ENCODE peak calls at places on chromosomes 13 and 19, in seven cellular contexts. I is kidney; F is astrocyte; Q is cardiac muscle cell; D is colonic mucosa; W is CD8-positive, alpha-beta T cell; X is lung. P is an unnamed sample. For H3K36me3, the result is how much of the 10 kb centered on the place peaks cover.

GRCh38 chr19:41755328-41755913 is at the start of gene CEACAM6:
- DNase-seq in I (no peak), F (no peak), Q (no peak), D (peak), W (no peak), X (peak), P (no peak)

GRCh38 chr13:24159921-24160324 is 597 bp upstream of the SPATA13 start:
- DNase-seq in I (peak), F (no peak), Q (no peak), D (no peak), W (no peak), X (no peak), P (no peak)

GRCh38 chr13:113839536-113840204 is 24.2 kb downstream of the GAS6 start:
- DNase-seq in I (peak), F (no peak), Q (no peak), D (peak), W (no peak), X (no peak), P (no peak)

GRCh38 chr13:111922086-111922485 is 144.9 kb upstream of the SOX1 start:
- DNase-seq in I (no peak), F (no peak), Q (no peak), D (no peak), W (no peak), X (no peak), P (no peak)

GRCh38 chr13:111213964-111214726 is 99.0 kb downstream of the ARHGEF7 start:
- DNase-seq in I (peak), F (no peak), Q (peak), D (no peak), W (no peak), X (peak), P (no peak)

GRCh38 chr13:108877300-108877699 is 247.9 kb downstream of the MYO16 start:
- DNase-seq in I (no peak), F (peak), Q (peak), D (no peak), W (no peak), X (no peak), P (no peak)

GRCh38 chr13:51154029-51154555 is 43.0 kb upstream of the C13orf42 start:
- DNase-seq in I (no peak), F (peak), Q (no peak), D (no peak), W (no peak), X (no peak), P (no peak)

GRCh38 chr19:43934055-43934984 is 762 bp downstream of the ZNF45 start:
- DNase-seq in I (no peak), F (peak), Q (peak), D (no peak), W (no peak), X (no peak), P (no peak)

GRCh38 chr13:99523838-99524237 is 22.6 kb downstream of the TM9SF2 start:
- DNase-seq in I (no peak), F (no peak), Q (no peak), D (no peak), W (no peak), X (no peak), P (no peak)

GRCh38 chr19:30851646-30852045 is 479.5 kb downstream of the ZNF536 start:
- DNase-seq in I (no peak), F (no peak), Q (no peak), D (no peak), W (no peak), X (no peak), P (no peak)

GRCh38 chr13:37490176-37490575 is 108.4 kb downstream of the POSTN start:
- DNase-seq in I (no peak), F (peak), Q (no peak), D (no peak), W (no peak), X (no peak), P (no peak)

GRCh38 chr13:113058129-113058987 is 47.2 kb upstream of the F7 start:
- DNase-seq in I (peak), F (no peak), Q (no peak), D (no peak), W (no peak), X (no peak), P (no peak)

GRCh38 chr13:49530452-49530851 is 34.7 kb downstream of the PHF11 start:
- DNase-seq in I (no peak), F (no peak), Q (no peak), D (no peak), W (no peak), X (no peak), P (no peak)

GRCh38 chr19:52190679-52191293 is 934 bp downstream of the PPP2R1A start:
- DNase-seq in I (peak), F (peak), Q (no peak), D (peak), W (no peak), X (peak), P (no peak)

GRCh38 chr13:112755331-112755730 is 65.5 kb downstream of the ATP11A start:
- DNase-seq in I (no peak), F (no peak), Q (no peak), D (no peak), W (no peak), X (no peak), P (no peak)

GRCh38 chr13:26342898-26343297 is 89.0 kb downstream of the CDK8 start:
- DNase-seq in I (no peak), F (no peak), Q (no peak), D (no peak), W (no peak), X (no peak), P (no peak)

GRCh38 chr13:60583911-60584753 is 187.1 kb downstream of the TDRD3 start:
- DNase-seq in I (no peak), F (peak), Q (no peak), D (no peak), W (no peak), X (no peak), P (no peak)

GRCh38 chr13:36778083-36778671 is 40.8 kb upstream of the RFXAP start:
- DNase-seq in I (no peak), F (peak), Q (no peak), D (no peak), W (no peak), X (no peak), P (peak)

GRCh38 chr13:31538067-31539042 is 201.0 kb upstream of the RXFP2 start:
- DNase-seq in I (no peak), F (peak), Q (peak), D (peak), W (no peak), X (no peak), P (no peak)

GRCh38 chr13:44759222-44759721 is 183.1 kb upstream of the TSC22D1 start:
- DNase-seq in I (no peak), F (peak), Q (no peak), D (peak), W (no peak), X (no peak), P (no peak)

GRCh38 chr13:55999709-56000108 is 1141.0 kb upstream of the PRR20A start:
- DNase-seq in I (no peak), F (no peak), Q (peak), D (no peak), W (no peak), X (no peak), P (no peak)

GRCh38 chr13:43878897-43879322 is 630 bp downstream of the CCDC122 start:
- DNase-seq in I (peak), F (peak), Q (peak), D (peak), W (peak), X (peak), P (peak)

GRCh38 chr19:812049-812816 is 9.5 kb downstream of the PLPPR3 start:
- DNase-seq in I (peak), F (no peak), Q (no peak), D (no peak), W (no peak), X (no peak), P (no peak)

GRCh38 chr13:45838171-45838745 is 13.3 kb downstream of the SIAH3 start:
- DNase-seq in I (no peak), F (no peak), Q (peak), D (no peak), W (no peak), X (no peak), P (no peak)

GRCh38 chr19:40530091-40530901 is 46.4 kb upstream of the SHKBP1 start:
- DNase-seq in I (peak), F (no peak), Q (peak), D (peak), W (peak), X (no peak), P (no peak)
- TF ChIP-seq CTCF in I (peak), F (no peak), Q (peak), D (no peak), W (no peak), X (no peak), P (peak)

DNA sequence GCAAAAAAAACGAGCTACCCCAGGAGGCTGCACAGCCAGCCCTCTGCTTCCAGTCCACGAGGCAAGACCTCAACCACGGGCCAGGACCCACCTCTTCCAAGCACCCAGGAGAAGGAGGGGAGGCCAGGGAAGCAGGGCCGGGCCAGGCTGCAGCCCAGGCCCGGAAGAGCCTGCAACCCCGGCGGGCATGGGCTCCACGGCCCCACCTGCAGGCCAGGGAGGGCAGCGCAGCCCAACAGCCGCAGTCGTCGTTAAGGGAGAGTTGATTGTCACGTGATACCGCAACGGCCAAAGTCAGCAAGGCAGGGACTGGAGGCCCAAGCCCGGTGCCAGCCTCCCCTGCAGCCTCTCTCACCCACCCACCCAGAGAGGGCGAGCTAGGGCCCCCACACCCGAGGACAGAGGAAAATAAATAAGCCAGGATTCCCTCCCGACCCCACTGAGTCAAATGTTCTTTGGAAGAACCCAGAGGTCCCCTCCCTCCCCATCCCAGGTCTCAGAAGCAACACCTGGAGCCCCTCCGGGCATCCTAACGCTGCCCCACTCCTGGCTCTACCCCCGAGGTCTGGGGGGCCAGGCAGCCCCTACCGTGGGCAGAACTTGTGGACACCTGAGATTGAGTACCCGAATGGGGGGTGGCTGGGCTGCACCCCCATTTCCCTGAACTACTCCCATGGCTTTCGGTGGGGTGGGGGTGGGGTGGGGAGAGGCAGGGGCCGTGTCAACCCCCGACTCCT is 5.2 kb upstream of the REXO1 start:
- DNase-seq in I (peak), F (no peak), Q (peak), D (peak), W (peak), X (peak), P (no peak)
- H3K4me3 ChIP-seq in I (no peak), F (no peak), Q (no peak), D (no peak), W (no peak), X (no peak), P (no peak)

GRCh38 chr19:32361574-32362317 is 16.3 kb downstream of the ZNF507 start:
- DNase-seq in I (no peak), F (no peak), Q (no peak), D (no peak), W (no peak), X (no peak), P (no peak)

GRCh38 chr19:32359581-32359980 is 14.2 kb downstream of the ZNF507 start:
- DNase-seq in I (no peak), F (no peak), Q (no peak), D (no peak), W (no peak), X (no peak), P (no peak)

GRCh38 chr19:32355309-32355708 is 9.9 kb downstream of the ZNF507 start:
- DNase-seq in I (no peak), F (no peak), Q (no peak), D (no peak), W (no peak), X (no peak), P (no peak)

GRCh38 chr19:32357720-32358119 is 12.3 kb downstream of the ZNF507 start:
- DNase-seq in I (no peak), F (no peak), Q (no peak), D (no peak), W (no peak), X (no peak), P (no peak)

DNA sequence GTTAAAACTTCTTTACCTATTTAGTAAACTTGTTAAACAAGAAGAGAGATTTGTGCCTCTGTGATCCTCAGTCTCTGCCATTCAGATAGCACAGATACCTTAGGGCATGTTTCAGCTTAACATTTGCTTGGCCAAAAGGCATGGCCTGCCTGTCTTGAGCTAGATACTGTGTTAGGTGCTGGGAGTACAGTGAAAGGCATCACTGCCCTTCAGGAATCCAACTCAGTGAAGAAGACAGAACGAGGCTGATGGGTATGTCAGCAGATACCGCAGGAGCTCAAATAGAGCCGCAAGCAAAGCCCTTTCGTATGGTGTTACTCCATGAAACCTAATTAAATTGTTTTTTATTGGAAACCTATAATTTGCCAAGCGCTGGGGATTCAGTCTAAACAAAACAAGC is 12.9 kb downstream of the ZNF507 start:
- DNase-seq in I (no peak), F (no peak), Q (no peak), D (no peak), W (no peak), X (no peak), P (no peak)
- H3K36me3 ChIP-seq in I (under half), F (half or more), Q (half or more), D (under half), W (half or more), X (under half), P (under half)

GRCh38 chr19:56398809-56399208 is 5.3 kb upstream of the ZNF583 start:
- DNase-seq in I (no peak), F (no peak), Q (no peak), D (no peak), W (no peak), X (no peak), P (no peak)

DNA sequence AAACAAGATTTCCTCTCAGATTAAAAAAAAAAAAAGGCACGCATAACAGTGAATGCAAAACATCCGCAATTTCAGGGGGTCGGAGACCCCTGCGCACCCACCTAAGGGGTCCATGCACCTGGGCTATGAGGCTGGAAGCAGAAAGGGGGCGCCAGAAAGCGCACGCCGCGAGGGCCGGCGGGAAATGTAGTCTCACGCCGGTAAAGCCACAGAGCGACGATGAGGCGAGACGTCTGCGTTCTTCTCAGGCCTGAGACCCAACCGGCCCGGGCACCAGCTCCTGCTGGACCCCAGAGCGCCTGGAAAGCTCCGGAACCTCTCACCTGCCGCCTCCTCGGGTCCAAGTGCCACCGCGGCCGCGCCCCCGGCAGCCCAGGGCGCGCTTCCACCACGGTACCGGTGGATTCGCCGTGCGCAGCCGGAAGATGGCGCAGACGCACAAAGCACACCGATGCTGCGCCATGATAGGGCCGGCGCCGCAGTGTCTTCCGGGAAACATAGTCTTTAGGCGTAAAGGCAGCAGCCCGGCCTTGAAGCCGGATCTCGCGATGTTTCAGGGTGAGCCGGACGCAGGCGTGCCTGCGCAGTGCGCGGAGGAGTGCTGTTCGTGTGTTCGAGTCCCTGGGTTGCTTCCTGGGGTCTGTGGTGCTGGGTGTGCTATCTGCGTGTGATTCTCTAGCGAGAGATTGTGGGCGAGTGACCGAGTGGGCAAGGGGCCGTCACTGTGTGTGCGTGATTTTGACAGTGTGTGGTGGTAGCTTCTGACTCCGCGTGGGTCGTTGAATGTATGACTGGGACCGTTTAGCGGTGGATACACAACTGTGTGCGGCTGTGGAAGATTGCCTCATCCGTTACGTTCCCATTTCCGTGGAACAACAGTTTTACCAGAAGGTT is at the start of gene ZNF582:
- DNase-seq in I (peak), F (peak), Q (peak), D (peak), W (peak), X (peak), P (peak)
- TF ChIP-seq CTCF in I (peak), F (peak), Q (peak), D (peak), W (peak), X (peak), P (peak)

GRCh38 chr13:76887070-76887563 is 912 bp upstream of the KCTD12 start:
- DNase-seq in I (no peak), F (peak), Q (peak), D (peak), W (no peak), X (no peak), P (no peak)
- H3K4me3 ChIP-seq in I (peak), F (peak), Q (peak), D (peak), W (peak), X (no peak), P (peak)

DNA sequence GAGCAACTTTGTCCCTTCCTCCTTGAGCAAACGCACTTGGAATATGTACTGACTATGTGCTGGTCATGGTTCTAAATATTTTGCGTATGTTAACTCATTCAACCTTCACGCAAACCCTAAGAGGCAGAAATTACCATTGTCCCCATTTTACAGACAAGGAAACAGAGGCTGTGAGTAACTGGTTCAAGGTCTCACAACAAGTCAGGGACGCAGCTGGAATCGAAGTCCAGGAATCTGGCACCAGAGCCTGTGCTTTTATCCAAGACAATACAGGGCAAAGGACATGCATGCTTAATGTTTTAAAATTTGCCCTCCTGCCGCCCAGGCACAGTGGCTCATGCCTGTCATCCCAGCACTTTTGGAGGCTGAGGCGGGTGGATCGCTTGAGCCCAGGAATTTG is 5.1 kb downstream of the FXYD5 start:
- DNase-seq in I (no peak), F (no peak), Q (no peak), D (no peak), W (no peak), X (no peak), P (no peak)
- H3K36me3 ChIP-seq in I (under half), F (half or more), Q (under half), D (under half), W (half or more), X (half or more), P (under half)

DNA sequence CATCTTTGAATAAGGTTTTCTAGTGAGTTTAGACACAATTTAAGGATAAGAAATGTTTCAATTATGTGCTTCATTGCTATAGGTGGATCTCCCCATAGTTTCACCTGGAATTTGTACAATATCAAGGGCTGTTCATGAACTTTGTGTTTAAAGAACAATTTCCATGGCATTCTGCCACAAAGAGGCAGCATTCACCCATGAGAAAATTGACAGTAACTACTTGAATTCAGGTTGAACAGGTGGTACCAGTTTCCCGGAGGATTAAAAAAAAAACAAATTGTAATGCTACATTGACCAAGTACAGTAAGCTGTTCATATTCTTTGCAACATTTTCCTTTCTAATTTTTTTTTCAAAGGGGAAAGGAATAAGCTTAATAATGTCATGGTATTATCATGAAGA is 9.1 kb downstream of the SLITRK5 start:
- DNase-seq in I (no peak), F (no peak), Q (no peak), D (no peak), W (no peak), X (no peak), P (no peak)
- TF ChIP-seq CTCF in I (peak), F (no peak), Q (no peak), D (no peak), W (no peak), X (no peak), P (no peak)

P was measured in BJ.